ENCODE peak calls at places on chromosomes 6 and 20, in four cellular contexts. U, W, A and G are unnamed samples.

GRCh38 chr6:140661691-140662090 is 1287.2 kb upstream of the CITED2 start:
- DNase-seq in U (peak; percentile 70), W (peak; percentile 23), A (no peak), G (no peak)

GRCh38 chr6:144161970-144162369 is 11.7 kb downstream of the STX11 start:
- DNase-seq in U (no peak), W (no peak), A (no peak), G (no peak)

GRCh38 chr6:13500264-13500663 is 12.9 kb upstream of the GFOD1 start:
- DNase-seq in U (no peak), W (peak; percentile 46), A (no peak), G (no peak)

GRCh38 chr6:75852721-75853120 is 103.7 kb downstream of the MYO6 start:
- DNase-seq in U (peak; percentile 20), W (peak; percentile 30), A (peak; percentile 69), G (no peak)

GRCh38 chr6:163878656-163879055 is 464.1 kb downstream of the QKI start:
- DNase-seq in U (no peak), W (no peak), A (no peak), G (no peak)

GRCh38 chr20:4102381-4102780 is 87.0 kb upstream of the RNF24 start:
- DNase-seq in U (peak; percentile 68), W (peak; percentile 66), A (no peak), G (no peak)

GRCh38 chr6:149508485-149508884 is 23.7 kb upstream of the ZC3H12D start:
- DNase-seq in U (peak; percentile 40), W (no peak), A (no peak), G (no peak)

GRCh38 chr6:31558631-31559500 is 11.5 kb downstream of the NFKBIL1 start:
- DNase-seq in U (peak; percentile 29), W (peak; percentile 44), A (peak; percentile 46), G (no peak)

GRCh38 chr6:19804362-19805145 is 32.6 kb upstream of the ID4 start:
- DNase-seq in U (peak; percentile 97), W (peak; percentile 99), A (peak; percentile 96), G (peak; percentile 98)

GRCh38 chr6:35677456-35677855 is 11.3 kb downstream of the FKBP5 start:
- DNase-seq in U (no peak), W (no peak), A (no peak), G (no peak)

GRCh38 chr20:5991623-5992441 is 41.4 kb downstream of the MCM8 start:
- DNase-seq in U (peak; percentile 61), W (peak; percentile 67), A (peak; percentile 13), G (no peak)

GRCh38 chr20:60269571-60270162 is 311.4 kb downstream of the CDH26 start:
- DNase-seq in U (no peak), W (no peak), A (no peak), G (no peak)

GRCh38 chr20:60138263-60139127 is 180.3 kb downstream of the CDH26 start:
- DNase-seq in U (peak; percentile 27), W (peak; percentile 72), A (no peak), G (no peak)

GRCh38 chr20:47283411-47283810 is 73.1 kb downstream of the ZMYND8 start:
- DNase-seq in U (peak; percentile 68), W (no peak), A (no peak), G (no peak)

DNA sequence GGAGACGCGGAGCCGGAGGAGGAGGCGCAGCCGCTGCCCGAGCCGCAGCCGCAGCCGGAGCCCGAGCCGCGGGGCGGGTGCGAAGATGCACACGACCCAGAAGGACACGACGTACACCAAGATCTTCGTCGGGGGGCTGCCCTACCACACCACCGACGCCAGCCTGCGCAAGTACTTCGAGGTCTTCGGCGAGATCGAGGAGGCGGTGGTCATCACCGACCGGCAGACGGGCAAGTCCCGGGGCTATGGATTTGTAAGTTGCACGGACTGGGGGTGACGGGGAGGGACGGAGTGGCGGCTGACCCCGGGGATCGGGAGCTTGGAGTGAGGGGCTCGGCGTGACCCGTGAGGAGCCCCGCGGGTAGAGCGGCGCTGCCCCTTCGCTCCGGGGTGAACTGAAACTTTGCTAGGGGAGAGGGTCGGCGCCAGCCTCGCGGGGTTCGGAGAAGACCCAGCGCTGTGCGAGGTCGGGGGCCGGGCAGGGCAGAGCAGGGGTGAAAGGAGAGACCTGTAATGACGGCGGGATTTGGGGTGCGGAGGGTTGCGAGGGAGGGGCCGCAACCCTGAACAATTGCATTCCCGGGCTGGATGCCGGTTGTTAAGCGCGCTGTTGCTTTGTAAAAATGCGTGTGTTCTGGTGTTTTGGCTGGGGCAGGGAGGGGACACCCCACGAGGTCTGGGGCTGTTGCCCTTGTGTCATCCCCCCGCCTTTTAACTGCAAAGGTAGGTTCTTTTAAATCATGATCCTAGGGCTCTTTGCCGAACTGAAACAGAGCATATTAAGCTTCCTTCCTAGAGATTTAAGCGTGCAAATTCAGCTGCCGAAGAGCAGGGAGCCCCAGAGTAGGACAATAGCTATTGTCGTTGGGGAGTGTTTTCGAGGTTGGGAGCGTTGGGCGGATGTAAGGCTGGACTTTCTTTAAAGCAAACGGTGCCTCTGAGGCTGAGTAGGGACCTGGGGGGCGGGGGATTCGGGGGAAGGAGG is 628 bp downstream of the RBM24 start:
- DNase-seq in U (peak; percentile 40), W (peak; percentile 67), A (peak; percentile 44), G (peak; percentile 72)
- TF ChIP-seq EZH2 in U (no peak), W (no peak), A (no peak), G (no peak)

DNA sequence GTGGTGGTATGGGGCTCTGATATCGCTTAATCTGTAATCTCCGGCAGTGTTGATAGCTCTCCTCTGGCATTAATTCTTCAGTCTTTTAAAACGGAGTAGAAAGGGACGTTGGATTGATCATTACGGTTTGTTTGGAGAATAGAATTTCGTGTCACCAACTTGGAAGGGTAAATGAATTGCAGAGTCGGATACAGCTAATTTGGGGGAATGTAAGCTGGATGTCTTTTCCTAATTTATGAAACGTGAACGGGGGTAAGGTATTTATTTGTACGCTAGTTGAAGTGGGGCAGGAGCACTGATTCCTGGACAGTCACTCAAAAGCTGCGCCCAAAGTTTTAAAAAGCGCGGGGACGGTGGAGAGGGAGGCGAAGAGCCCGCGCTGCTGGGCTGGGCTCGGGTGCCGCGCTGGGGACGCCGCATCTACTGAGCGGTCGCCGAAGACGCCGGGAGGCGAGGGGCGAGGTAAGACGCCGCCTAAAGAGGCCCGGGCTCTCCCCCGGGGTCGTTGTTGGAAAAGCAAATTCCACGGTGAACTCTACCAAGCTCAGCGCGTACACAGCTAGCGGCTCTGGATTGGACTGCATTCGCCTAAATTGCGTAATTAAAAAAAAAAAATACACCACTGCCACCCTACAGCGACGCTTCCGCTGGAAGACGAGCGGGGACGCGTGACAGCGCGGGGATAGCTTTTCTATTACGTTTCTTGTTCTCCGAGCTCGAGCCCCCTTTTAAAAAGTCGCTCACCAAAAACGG is 92.2 kb upstream of the PRDM1 start:
- DNase-seq in U (peak; percentile 42), W (peak; percentile 78), A (peak; percentile 4), G (peak; percentile 63)
- TF ChIP-seq EZH2 in U (no peak), W (no peak), A (peak; percentile 77), G (peak; percentile 75)

DNA sequence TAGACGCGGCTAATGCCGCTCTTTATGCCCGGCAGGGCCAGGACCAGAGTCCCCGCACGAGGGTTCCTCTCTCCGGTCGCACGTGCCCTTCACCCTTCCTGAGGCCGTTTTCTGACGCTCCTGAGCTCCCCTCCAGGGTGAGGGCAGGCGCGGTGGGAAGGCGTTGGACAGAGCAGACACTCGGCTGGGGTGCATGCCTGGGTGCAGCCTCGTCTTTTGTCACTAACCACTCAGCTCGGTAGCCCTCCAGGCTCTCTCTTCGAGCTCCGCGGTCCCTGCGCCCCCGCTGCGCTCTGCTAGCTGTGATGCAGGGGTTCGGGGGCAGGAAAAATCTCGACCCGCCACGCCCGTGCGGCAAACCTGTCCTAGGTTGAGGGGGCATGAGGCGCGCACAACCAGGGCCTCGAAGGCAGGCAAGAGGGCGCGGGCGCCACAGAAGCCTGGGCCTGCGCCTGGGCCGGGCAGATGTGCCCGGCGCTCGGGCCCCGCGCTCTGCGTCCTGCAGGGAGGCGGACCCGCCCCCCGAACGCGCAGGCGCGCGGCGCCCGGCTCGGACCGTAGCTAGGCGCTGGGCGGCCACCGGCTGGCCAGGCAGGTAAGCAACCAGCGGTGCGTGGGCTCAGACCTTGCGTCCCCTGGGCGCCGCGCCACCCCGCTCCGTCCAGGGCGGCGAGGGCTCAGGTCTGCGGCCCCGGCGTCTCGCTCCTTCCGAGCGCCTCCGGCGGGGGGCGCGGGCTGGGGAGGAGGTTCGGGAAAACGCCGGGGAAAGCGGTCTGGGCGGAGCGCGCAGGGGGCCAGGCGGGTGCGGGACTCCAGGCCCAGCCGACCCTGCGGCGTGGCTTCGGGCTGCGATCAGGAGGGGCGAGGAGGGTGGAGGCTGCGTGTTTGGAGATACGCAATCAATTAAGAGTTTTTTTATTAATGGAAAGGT is at the start of gene L3MBTL1:
- DNase-seq in U (peak; percentile 36), W (peak; percentile 49), A (peak; percentile 35), G (peak; percentile 88)
- TF ChIP-seq EZH2 in U (no peak), W (no peak), A (peak; percentile 49), G (peak; percentile 59)

GRCh38 chr20:63534427-63534830 is 2.7 kb downstream of the PTK6 start:
- DNase-seq in U (no peak), W (no peak), A (no peak), G (no peak)

GRCh38 chr20:63533871-63534393 is 3.2 kb downstream of the PTK6 start:
- DNase-seq in U (no peak), W (no peak), A (no peak), G (no peak)

GRCh38 chr20:63533388-63533787 is 3.8 kb downstream of the PTK6 start:
- DNase-seq in U (no peak), W (no peak), A (no peak), G (no peak)

GRCh38 chr20:63536241-63536977 is 767 bp downstream of the PTK6 start:
- DNase-seq in U (no peak), W (peak; percentile 89), A (no peak), G (no peak)

GRCh38 chr20:63534831-63535651 is 2.1 kb downstream of the PTK6 start:
- DNase-seq in U (no peak), W (peak; percentile 52), A (no peak), G (no peak)
- TF ChIP-seq EZH2 in U (peak; percentile 15), W (no peak), A (peak; percentile 39), G (no peak)

DNA sequence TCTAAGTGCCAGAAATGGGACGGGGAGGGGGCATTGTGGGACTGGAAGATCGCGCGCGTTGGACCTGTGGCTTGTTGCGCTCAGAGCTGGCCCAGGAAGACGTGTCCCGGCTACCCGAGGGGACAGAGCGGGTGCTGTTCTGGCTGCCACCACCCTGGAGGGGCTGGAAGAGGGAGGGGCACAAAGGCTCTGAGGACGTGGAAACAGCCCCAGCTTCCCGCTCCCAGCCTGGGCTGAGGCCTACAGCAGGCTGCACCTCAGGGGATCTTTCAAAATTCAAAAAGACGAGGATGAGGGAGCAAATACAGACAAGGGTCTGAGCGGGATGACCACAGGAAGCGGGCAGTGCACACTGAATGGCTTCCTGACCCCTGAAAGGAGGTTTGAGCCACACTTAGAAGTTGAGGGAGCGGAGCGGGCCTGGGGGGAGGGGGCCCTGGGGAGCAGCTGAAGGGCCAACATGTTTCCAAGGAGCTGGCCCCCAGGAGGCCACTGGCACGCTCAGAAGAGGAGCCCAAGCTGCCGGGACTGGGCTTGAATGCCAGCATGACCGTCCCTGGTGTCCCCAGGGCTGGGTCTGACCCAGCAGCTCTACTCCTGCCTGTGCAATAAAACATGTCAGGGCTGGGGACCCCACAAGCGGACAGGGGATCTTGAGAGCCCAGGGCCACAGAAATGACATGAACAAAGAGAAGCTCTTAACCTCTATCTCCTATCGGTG is 1.3 kb downstream of the OXT start:
- DNase-seq in U (no peak), W (no peak), A (no peak), G (no peak)
- TF ChIP-seq EZH2 in U (no peak), W (no peak), A (no peak), G (no peak)

DNA sequence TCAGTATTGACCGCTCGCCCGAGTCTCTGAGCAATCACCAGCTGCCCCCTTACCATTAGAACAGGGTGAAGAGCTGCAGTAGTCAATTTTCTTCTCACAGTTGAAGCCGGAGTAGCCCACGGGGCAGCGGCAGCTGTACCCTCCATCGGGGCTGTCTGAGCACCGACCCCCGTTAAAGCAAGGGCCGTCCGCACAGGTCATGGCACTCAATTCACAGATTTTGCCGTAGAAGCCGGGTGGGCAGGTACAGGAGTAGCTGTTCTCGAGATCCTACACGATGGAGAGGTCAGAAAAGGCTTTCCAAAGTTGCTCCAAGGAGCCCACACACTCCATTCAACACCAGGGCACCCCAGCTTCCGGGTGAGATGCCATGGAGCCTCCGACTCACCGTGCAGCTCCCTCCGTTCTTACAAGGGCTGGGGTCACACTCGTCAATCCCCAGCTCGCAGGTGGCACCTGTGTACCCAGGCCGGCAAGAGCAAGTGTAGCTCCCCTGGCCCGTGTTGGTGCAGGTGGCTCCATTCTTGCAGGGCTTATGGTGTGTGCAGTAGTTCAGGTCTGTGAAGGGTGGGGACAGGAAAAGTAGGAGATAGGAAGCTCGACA is 5.9 kb downstream of the DLL1 start:
- DNase-seq in U (no peak), W (no peak), A (no peak), G (no peak)
- TF ChIP-seq EZH2 in U (no peak), W (no peak), A (no peak), G (no peak)